ENCODE peak calls at places on chromosomes 4 and X, in six cellular contexts. S is mammary epithelial cell; W is A549; M is NCI-H774; Y is stimulated activated CD4-positive, alpha-beta T cell treated with anti-CD3 and anti-CD28 coated beads, Interleukin-12 subunit alpha, Interleukin-12 subunit beta, amount 100 ng/mL, for 48 hours; I is heart left ventricle. Q is an unnamed sample.

GRCh38 chr4:168621806-168622589 is 125.1 kb downstream of the PALLD start:
- DNase-seq in S (peak; percentile 95), W (no peak), M (no peak), Y (no peak), I (no peak), Q (peak; percentile 67)

GRCh38 chrX:97844943-97845342 is 961.2 kb downstream of the RPA4 start:
- DNase-seq in S (no peak), W (no peak), M (no peak), Y (no peak), I (no peak), Q (no peak)

GRCh38 chr4:158020734-158021346 is 152.0 kb downstream of the GASK1B start:
- DNase-seq in S (peak; percentile 84), W (no peak), M (no peak), Y (no peak), I (no peak), Q (peak; percentile 13)

GRCh38 chr4:23894021-23894420 is 4.2 kb upstream of the PPARGC1A start:
- DNase-seq in S (no peak), W (no peak), M (no peak), Y (no peak), I (no peak), Q (no peak)

GRCh38 chr4:121129606-121130346 is 34.3 kb downstream of the TNIP3 start:
- DNase-seq in S (no peak), W (no peak), M (no peak), Y (no peak), I (no peak), Q (no peak)

GRCh38 chr4:53563824-53564223 is 27.5 kb downstream of the LNX1 start:
- DNase-seq in S (peak; percentile 95), W (no peak), M (no peak), Y (peak; percentile 13), I (no peak), Q (peak; percentile 3)

GRCh38 chr4:165207016-165207430 is 338 bp upstream of the KLHL2 start:
- DNase-seq in S (peak; percentile 53), W (peak; percentile 9), M (no peak), Y (peak; percentile 12), I (no peak), Q (peak; percentile 69)

GRCh38 chr4:53702334-53703266 is 111.3 kb upstream of the LNX1 start:
- DNase-seq in S (peak; percentile 52), W (peak; percentile 10), M (peak; percentile 79), Y (no peak), I (peak; percentile 92), Q (peak; percentile 98)

GRCh38 chrX:150160656-150161055 is 202.5 kb upstream of the MAMLD1 start:
- DNase-seq in S (no peak), W (no peak), M (no peak), Y (no peak), I (no peak), Q (no peak)

GRCh38 chr4:187235456-187236170 is 512.0 kb upstream of the FAT1 start:
- DNase-seq in S (no peak), W (no peak), M (no peak), Y (no peak), I (no peak), Q (peak; percentile 88)

GRCh38 chrX:70554948-70555347 is 110.3 kb downstream of the DLG3 start:
- DNase-seq in S (no peak), W (no peak), M (no peak), Y (no peak), I (no peak), Q (no peak)

GRCh38 chr4:14856076-14856926 is 146.0 kb upstream of the CPEB2 start:
- DNase-seq in S (peak; percentile 100), W (peak; percentile 65), M (no peak), Y (peak; percentile 65), I (no peak), Q (peak; percentile 44)

GRCh38 chr4:8393593-8394038 is 46.9 kb downstream of the ACOX3 start:
- DNase-seq in S (peak; percentile 84), W (peak; percentile 52), M (no peak), Y (no peak), I (peak; percentile 75), Q (peak; percentile 7)

GRCh38 chr4:55820260-55820659 is 670 bp downstream of the EXOC1L start:
- DNase-seq in S (no peak), W (no peak), M (no peak), Y (no peak), I (no peak), Q (peak; percentile 9)

GRCh38 chr4:1168291-1169031 is 3.9 kb downstream of the SPON2 start:
- DNase-seq in S (no peak), W (no peak), M (no peak), Y (no peak), I (no peak), Q (no peak)

GRCh38 chr4:45527160-45527559 is 596.7 kb downstream of the GABRG1 start:
- DNase-seq in S (no peak), W (no peak), M (no peak), Y (no peak), I (no peak), Q (no peak)

Q was measured in NCI-H69.